ENCODE peak calls at places on chromosomes 4 and X, in seven cellular contexts. One of them, this sample, is unnamed. For H3K4me1, the result is how much of the 10 kb centered on the place peaks cover.

GRCh38 chr4:16199132-16199531 is 27.1 kb downstream of the TAPT1 start:
- DNase-seq in uterus: no peak
- DNase-seq in SK-N-SH: peak
- DNase-seq in mesendoderm: peak
- DNase-seq in ovary: no peak
- DNase-seq in CD4-positive, alpha-beta memory T cell: no peak
- DNase-seq in heart right ventricle: no peak
- DNase-seq in this sample: peak

GRCh38 chr4:130073145-130073790 is 977.3 kb downstream of the C4orf33 start:
- DNase-seq in uterus: no peak
- DNase-seq in CD4-positive, alpha-beta memory T cell: no peak
- DNase-seq in heart right ventricle: no peak
- DNase-seq in SK-N-SH: no peak
- DNase-seq in ovary: no peak
- DNase-seq in mesendoderm: no peak
- DNase-seq in this sample: peak

GRCh38 chrX:20066968-20067708 is 49.6 kb downstream of the MAP7D2 start:
- DNase-seq in ovary: no peak
- DNase-seq in CD4-positive, alpha-beta memory T cell: peak
- DNase-seq in SK-N-SH: peak
- DNase-seq in uterus: no peak
- DNase-seq in heart right ventricle: no peak
- DNase-seq in mesendoderm: peak
- DNase-seq in this sample: peak

GRCh38 chr4:40194602-40195161 is 2.1 kb upstream of the RHOH start:
- DNase-seq in SK-N-SH: peak
- DNase-seq in heart right ventricle: no peak
- DNase-seq in ovary: no peak
- DNase-seq in uterus: no peak
- DNase-seq in mesendoderm: no peak
- DNase-seq in CD4-positive, alpha-beta memory T cell: peak
- DNase-seq in this sample: peak

GRCh38 chr4:577499-578450 is 1.7 kb upstream of the TMEM271 start:
- DNase-seq in heart right ventricle: no peak
- DNase-seq in mesendoderm: peak
- DNase-seq in CD4-positive, alpha-beta memory T cell: no peak
- DNase-seq in SK-N-SH: peak
- DNase-seq in ovary: no peak
- DNase-seq in uterus: no peak
- DNase-seq in this sample: peak

GRCh38 chr4:8141935-8142334 is 16.7 kb downstream of the ABLIM2 start:
- DNase-seq in heart right ventricle: peak
- DNase-seq in SK-N-SH: no peak
- DNase-seq in CD4-positive, alpha-beta memory T cell: no peak
- DNase-seq in ovary: no peak
- DNase-seq in mesendoderm: no peak
- DNase-seq in uterus: no peak
- DNase-seq in this sample: no peak

GRCh38 chr4:108072300-108072699 is 82.6 kb downstream of the HADH start:
- DNase-seq in uterus: no peak
- DNase-seq in mesendoderm: no peak
- DNase-seq in heart right ventricle: no peak
- DNase-seq in ovary: no peak
- DNase-seq in CD4-positive, alpha-beta memory T cell: peak
- DNase-seq in SK-N-SH: no peak
- DNase-seq in this sample: peak

GRCh38 chr4:76233967-76234678 is 17.4 kb upstream of the FAM47E start:
- DNase-seq in ovary: no peak
- DNase-seq in SK-N-SH: peak
- DNase-seq in mesendoderm: peak
- DNase-seq in CD4-positive, alpha-beta memory T cell: no peak
- DNase-seq in uterus: no peak
- DNase-seq in heart right ventricle: no peak
- DNase-seq in this sample: no peak

GRCh38 chrX:64977830-64978229 is 1.6 kb upstream of the ZC4H2 start:
- DNase-seq in SK-N-SH: no peak
- DNase-seq in CD4-positive, alpha-beta memory T cell: no peak
- DNase-seq in heart right ventricle: no peak
- DNase-seq in uterus: no peak
- DNase-seq in mesendoderm: no peak
- DNase-seq in ovary: no peak
- DNase-seq in this sample: no peak

GRCh38 chr4:22237155-22237751 is 278.6 kb downstream of the ADGRA3 start:
- DNase-seq in mesendoderm: peak
- DNase-seq in CD4-positive, alpha-beta memory T cell: no peak
- DNase-seq in ovary: peak
- DNase-seq in uterus: peak
- DNase-seq in SK-N-SH: peak
- DNase-seq in heart right ventricle: no peak
- DNase-seq in this sample: peak

GRCh38 chrX:41600266-41600665 is 88.5 kb upstream of the GPR34 start:
- DNase-seq in uterus: no peak
- DNase-seq in mesendoderm: peak
- DNase-seq in ovary: no peak
- DNase-seq in heart right ventricle: no peak
- DNase-seq in CD4-positive, alpha-beta memory T cell: no peak
- DNase-seq in SK-N-SH: no peak
- DNase-seq in this sample: no peak

GRCh38 chr4:56465599-56466295 is 1.7 kb upstream of the SRP72 start:
- DNase-seq in heart right ventricle: no peak
- DNase-seq in SK-N-SH: no peak
- DNase-seq in ovary: no peak
- DNase-seq in mesendoderm: peak
- DNase-seq in uterus: no peak
- DNase-seq in CD4-positive, alpha-beta memory T cell: no peak
- DNase-seq in this sample: peak

GRCh38 chr4:141329174-141329569 is 108.5 kb downstream of the ZNF330 start:
- DNase-seq in CD4-positive, alpha-beta memory T cell: peak
- DNase-seq in mesendoderm: no peak
- DNase-seq in ovary: no peak
- DNase-seq in SK-N-SH: no peak
- DNase-seq in heart right ventricle: no peak
- DNase-seq in uterus: no peak
- DNase-seq in this sample: no peak

GRCh38 chr4:24210332-24210902 is 320.6 kb upstream of the PPARGC1A start:
- DNase-seq in uterus: peak
- DNase-seq in CD4-positive, alpha-beta memory T cell: no peak
- DNase-seq in heart right ventricle: no peak
- DNase-seq in mesendoderm: no peak
- DNase-seq in ovary: peak
- DNase-seq in SK-N-SH: no peak
- DNase-seq in this sample: no peak

GRCh38 chr4:26406346-26406975 is 83.8 kb downstream of the CCKAR start:
- DNase-seq in heart right ventricle: no peak
- DNase-seq in mesendoderm: peak
- DNase-seq in uterus: no peak
- DNase-seq in SK-N-SH: no peak
- DNase-seq in ovary: no peak
- DNase-seq in CD4-positive, alpha-beta memory T cell: no peak
- DNase-seq in this sample: no peak

GRCh38 chr4:141390527-141391046 is 169.9 kb downstream of the ZNF330 start:
- DNase-seq in uterus: no peak
- DNase-seq in heart right ventricle: no peak
- DNase-seq in SK-N-SH: no peak
- DNase-seq in CD4-positive, alpha-beta memory T cell: no peak
- DNase-seq in mesendoderm: no peak
- DNase-seq in ovary: no peak
- DNase-seq in this sample: no peak

GRCh38 chr4:52006887-52007286 is 13.3 kb downstream of the LRRC66 start:
- DNase-seq in uterus: no peak
- DNase-seq in heart right ventricle: no peak
- DNase-seq in ovary: no peak
- DNase-seq in CD4-positive, alpha-beta memory T cell: no peak
- DNase-seq in mesendoderm: no peak
- DNase-seq in SK-N-SH: no peak
- DNase-seq in this sample: peak

GRCh38 chr4:114924311-114924710 is 189.1 kb downstream of the NDST4 start:
- DNase-seq in ovary: no peak
- DNase-seq in uterus: no peak
- DNase-seq in CD4-positive, alpha-beta memory T cell: no peak
- DNase-seq in SK-N-SH: no peak
- DNase-seq in mesendoderm: peak
- DNase-seq in heart right ventricle: no peak
- DNase-seq in this sample: no peak

DNA sequence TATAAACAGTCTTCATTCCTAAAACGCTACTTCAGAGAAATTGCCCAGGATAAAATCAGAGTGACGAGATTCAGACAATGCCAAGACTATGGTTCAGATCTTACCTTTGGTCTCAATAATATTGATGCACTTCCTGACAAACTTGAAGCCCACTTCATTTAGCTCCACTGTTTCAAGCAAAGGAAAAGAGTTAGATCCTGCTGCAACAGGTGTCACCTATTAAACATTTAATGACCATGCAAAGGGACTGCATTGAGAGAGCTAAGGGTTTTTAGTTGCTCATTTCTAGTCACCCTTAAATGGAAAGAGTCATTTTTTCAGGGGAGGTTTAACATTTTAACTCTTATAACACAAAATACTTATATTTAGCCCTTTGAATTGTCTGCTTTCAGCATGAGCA is 239.5 kb downstream of the OPHN1 start:
- DNase-seq in uterus: no peak
- DNase-seq in mesendoderm: no peak
- DNase-seq in CD4-positive, alpha-beta memory T cell: no peak
- DNase-seq in ovary: no peak
- DNase-seq in SK-N-SH: no peak
- DNase-seq in heart right ventricle: no peak
- DNase-seq in this sample: no peak
- H3K27ac ChIP-seq in uterus: no peak
- H3K27ac ChIP-seq in mesendoderm: no peak
- H3K27ac ChIP-seq in CD4-positive, alpha-beta memory T cell: no peak
- H3K27ac ChIP-seq in ovary: no peak
- H3K27ac ChIP-seq in SK-N-SH: no peak
- H3K27ac ChIP-seq in heart right ventricle: no peak
- H3K27ac ChIP-seq in this sample: no peak

GRCh38 chr4:82587826-82588225 is 26.0 kb upstream of the TMEM150C start:
- DNase-seq in SK-N-SH: no peak
- DNase-seq in heart right ventricle: no peak
- DNase-seq in uterus: no peak
- DNase-seq in ovary: no peak
- DNase-seq in mesendoderm: peak
- DNase-seq in CD4-positive, alpha-beta memory T cell: no peak
- DNase-seq in this sample: no peak

GRCh38 chr4:82588871-82589270 is 27.1 kb upstream of the TMEM150C start:
- DNase-seq in ovary: no peak
- DNase-seq in uterus: no peak
- DNase-seq in SK-N-SH: no peak
- DNase-seq in mesendoderm: no peak
- DNase-seq in CD4-positive, alpha-beta memory T cell: no peak
- DNase-seq in heart right ventricle: no peak
- DNase-seq in this sample: no peak

GRCh38 chr4:82584921-82585320 is 23.1 kb upstream of the TMEM150C start:
- DNase-seq in heart right ventricle: no peak
- DNase-seq in SK-N-SH: no peak
- DNase-seq in uterus: no peak
- DNase-seq in mesendoderm: peak
- DNase-seq in ovary: no peak
- DNase-seq in CD4-positive, alpha-beta memory T cell: no peak
- DNase-seq in this sample: no peak

GRCh38 chr4:82583897-82584604 is 22.3 kb upstream of the TMEM150C start:
- DNase-seq in uterus: no peak
- DNase-seq in SK-N-SH: no peak
- DNase-seq in heart right ventricle: no peak
- DNase-seq in mesendoderm: no peak
- DNase-seq in CD4-positive, alpha-beta memory T cell: no peak
- DNase-seq in ovary: no peak
- DNase-seq in this sample: peak

GRCh38 chr4:82586055-82586454 is 24.3 kb upstream of the TMEM150C start:
- DNase-seq in heart right ventricle: no peak
- DNase-seq in ovary: no peak
- DNase-seq in uterus: no peak
- DNase-seq in SK-N-SH: no peak
- DNase-seq in mesendoderm: peak
- DNase-seq in CD4-positive, alpha-beta memory T cell: no peak
- DNase-seq in this sample: no peak
- H3K4me3 ChIP-seq in heart right ventricle: no peak
- H3K4me3 ChIP-seq in ovary: no peak
- H3K4me3 ChIP-seq in uterus: no peak
- H3K4me3 ChIP-seq in SK-N-SH: no peak
- H3K4me3 ChIP-seq in mesendoderm: no peak
- H3K4me3 ChIP-seq in CD4-positive, alpha-beta memory T cell: no peak
- H3K4me3 ChIP-seq in this sample: no peak

DNA sequence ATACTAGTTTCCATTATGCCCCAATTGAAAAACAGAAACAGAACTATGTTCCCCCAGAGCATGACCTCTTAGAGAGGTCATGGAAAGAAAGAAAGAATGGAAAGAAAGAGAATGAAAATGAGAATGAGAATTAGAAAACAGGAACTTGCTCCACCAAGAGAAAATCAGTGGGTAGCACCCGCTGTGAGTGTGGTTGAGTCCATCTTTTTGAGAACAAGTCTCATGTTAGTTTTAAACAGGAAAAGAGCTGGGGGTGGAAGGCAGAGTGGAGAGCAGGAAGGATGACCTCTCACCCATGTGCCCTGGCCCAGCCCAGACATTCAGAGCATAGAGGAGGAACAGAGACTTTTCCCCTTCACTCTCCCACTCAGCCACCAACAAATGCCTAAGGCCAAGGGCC is 4.9 kb downstream of the GSX2 start:
- DNase-seq in SK-N-SH: no peak
- DNase-seq in heart right ventricle: no peak
- DNase-seq in mesendoderm: no peak
- DNase-seq in ovary: no peak
- DNase-seq in uterus: no peak
- DNase-seq in CD4-positive, alpha-beta memory T cell: no peak
- DNase-seq in this sample: no peak
- H3K4me1 ChIP-seq in SK-N-SH: under half
- H3K4me1 ChIP-seq in heart right ventricle: under half
- H3K4me1 ChIP-seq in mesendoderm: under half
- H3K4me1 ChIP-seq in ovary: under half
- H3K4me1 ChIP-seq in uterus: under half
- H3K4me1 ChIP-seq in CD4-positive, alpha-beta memory T cell: under half
- H3K4me1 ChIP-seq in this sample: under half

DNA sequence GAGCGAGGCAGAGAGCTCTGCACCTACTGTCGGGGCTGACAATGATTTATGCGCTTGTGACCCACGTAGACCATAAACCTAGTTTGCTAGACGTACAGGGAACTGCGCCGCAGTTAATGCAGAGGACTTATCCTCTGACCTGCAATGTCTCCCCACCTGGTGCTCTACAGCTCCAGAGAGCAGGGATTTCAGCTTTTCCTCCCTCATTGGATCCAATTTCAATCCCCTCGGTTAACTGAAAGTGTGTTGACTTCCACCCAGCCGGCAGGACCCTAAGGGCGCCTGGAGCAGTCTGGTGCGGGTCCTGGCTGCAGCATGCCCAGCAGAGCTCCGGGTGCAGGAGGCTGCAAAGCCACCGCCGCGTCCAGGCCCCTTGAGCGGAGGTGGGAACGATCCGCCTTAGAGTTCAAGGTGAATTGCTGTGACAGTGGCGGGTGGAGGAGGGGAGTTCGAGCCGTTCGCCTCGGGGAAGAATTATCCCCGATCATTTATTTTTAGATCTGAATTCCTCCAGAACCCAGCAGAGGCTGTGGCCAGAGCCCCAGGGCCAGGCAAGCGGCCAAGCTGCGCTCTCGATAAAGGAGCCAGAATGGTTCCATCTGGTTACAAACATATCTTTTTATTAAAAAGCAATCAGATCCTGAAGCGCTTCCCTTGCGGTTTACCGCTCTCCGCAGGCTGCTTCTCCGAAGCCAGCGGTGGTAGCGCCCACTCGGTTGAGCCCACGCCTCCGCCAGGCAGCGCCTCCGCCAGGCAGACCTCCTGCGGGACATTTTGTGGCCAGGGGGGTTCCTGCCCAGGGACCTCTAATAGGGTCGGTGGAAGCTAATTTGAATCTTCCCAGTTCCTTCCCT is 66.0 kb downstream of the FBXO8 start:
- DNase-seq in SK-N-SH: peak
- DNase-seq in ovary: peak
- DNase-seq in uterus: no peak
- DNase-seq in CD4-positive, alpha-beta memory T cell: no peak
- DNase-seq in heart right ventricle: peak
- DNase-seq in mesendoderm: peak
- DNase-seq in this sample: no peak
- H3K27ac ChIP-seq in SK-N-SH: peak
- H3K27ac ChIP-seq in ovary: no peak
- H3K27ac ChIP-seq in uterus: no peak
- H3K27ac ChIP-seq in CD4-positive, alpha-beta memory T cell: no peak
- H3K27ac ChIP-seq in heart right ventricle: peak
- H3K27ac ChIP-seq in mesendoderm: no peak
- H3K27ac ChIP-seq in this sample: no peak